ENCODE peak calls at places on chromosomes 16 and 17, in seven cellular contexts. One of them, this sample, is unnamed.

GRCh38 chr16:57977418-57978069 is 6.6 kb upstream of the CNGB1 start:
- DNase-seq in BJ: no peak
- DNase-seq in AG10803: no peak
- DNase-seq in brain microvascular endothelial cell: no peak
- DNase-seq in WERI-Rb-1: peak; percentile 51
- DNase-seq in BE2C: peak; percentile 61
- DNase-seq in astrocyte of the spinal cord: no peak
- DNase-seq in this sample: no peak

GRCh38 chr17:14903810-14904209 is 361.3 kb downstream of the PMP22 start:
- DNase-seq in astrocyte of the spinal cord: no peak
- DNase-seq in AG10803: peak; percentile 9
- DNase-seq in WERI-Rb-1: no peak
- DNase-seq in BJ: no peak
- DNase-seq in BE2C: no peak
- DNase-seq in brain microvascular endothelial cell: peak; percentile 57
- DNase-seq in this sample: no peak

GRCh38 chr17:75625813-75626486 is 7.3 kb upstream of the SMIM5 start:
- DNase-seq in AG10803: no peak
- DNase-seq in brain microvascular endothelial cell: no peak
- DNase-seq in astrocyte of the spinal cord: no peak
- DNase-seq in WERI-Rb-1: peak; percentile 94
- DNase-seq in BE2C: peak; percentile 72
- DNase-seq in BJ: no peak
- DNase-seq in this sample: no peak

GRCh38 chr17:74430706-74431567 is 951 bp upstream of the GPRC5C start:
- DNase-seq in WERI-Rb-1: peak; percentile 90
- DNase-seq in brain microvascular endothelial cell: peak; percentile 69
- DNase-seq in astrocyte of the spinal cord: peak; percentile 44
- DNase-seq in BE2C: peak; percentile 47
- DNase-seq in BJ: no peak
- DNase-seq in AG10803: peak; percentile 42
- DNase-seq in this sample: no peak

GRCh38 chr16:8928467-8928957 is 35.2 kb downstream of the USP7 start:
- DNase-seq in brain microvascular endothelial cell: no peak
- DNase-seq in BE2C: no peak
- DNase-seq in WERI-Rb-1: no peak
- DNase-seq in AG10803: peak; percentile 21
- DNase-seq in BJ: no peak
- DNase-seq in astrocyte of the spinal cord: no peak
- DNase-seq in this sample: peak; percentile 48

GRCh38 chr17:32240745-32241144 is 24.9 kb upstream of the RHBDL3 start:
- DNase-seq in WERI-Rb-1: no peak
- DNase-seq in BE2C: no peak
- DNase-seq in BJ: no peak
- DNase-seq in AG10803: no peak
- DNase-seq in brain microvascular endothelial cell: peak; percentile 27
- DNase-seq in astrocyte of the spinal cord: no peak
- DNase-seq in this sample: no peak

GRCh38 chr16:57147381-57148191 is 38.3 kb downstream of the PSME3IP1 start:
- DNase-seq in WERI-Rb-1: no peak
- DNase-seq in astrocyte of the spinal cord: peak; percentile 19
- DNase-seq in BE2C: no peak
- DNase-seq in AG10803: peak; percentile 82
- DNase-seq in BJ: peak; percentile 67
- DNase-seq in brain microvascular endothelial cell: no peak
- DNase-seq in this sample: no peak

GRCh38 chr17:12358477-12358876 is 307.2 kb upstream of the MYOCD start:
- DNase-seq in AG10803: no peak
- DNase-seq in brain microvascular endothelial cell: no peak
- DNase-seq in WERI-Rb-1: no peak
- DNase-seq in BE2C: no peak
- DNase-seq in BJ: no peak
- DNase-seq in astrocyte of the spinal cord: no peak
- DNase-seq in this sample: no peak

GRCh38 chr16:65012357-65012756 is 109.5 kb downstream of the CDH11 start:
- DNase-seq in BJ: peak; percentile 68
- DNase-seq in WERI-Rb-1: no peak
- DNase-seq in AG10803: peak; percentile 61
- DNase-seq in astrocyte of the spinal cord: peak; percentile 48
- DNase-seq in brain microvascular endothelial cell: peak; percentile 31
- DNase-seq in BE2C: no peak
- DNase-seq in this sample: peak; percentile 58

GRCh38 chr16:31870809-31871208 is 2.8 kb upstream of the ZNF267 start:
- DNase-seq in BE2C: no peak
- DNase-seq in AG10803: no peak
- DNase-seq in BJ: no peak
- DNase-seq in brain microvascular endothelial cell: no peak
- DNase-seq in astrocyte of the spinal cord: no peak
- DNase-seq in WERI-Rb-1: no peak
- DNase-seq in this sample: no peak

GRCh38 chr17:3796822-3797170 is 4.2 kb downstream of the ITGAE start:
- DNase-seq in WERI-Rb-1: no peak
- DNase-seq in brain microvascular endothelial cell: no peak
- DNase-seq in BJ: no peak
- DNase-seq in astrocyte of the spinal cord: no peak
- DNase-seq in AG10803: no peak
- DNase-seq in BE2C: no peak
- DNase-seq in this sample: no peak

GRCh38 chr16:1953734-1954133 is 755 bp downstream of the RPL3L start:
- DNase-seq in BE2C: no peak
- DNase-seq in AG10803: no peak
- DNase-seq in astrocyte of the spinal cord: no peak
- DNase-seq in BJ: no peak
- DNase-seq in brain microvascular endothelial cell: no peak
- DNase-seq in WERI-Rb-1: no peak
- DNase-seq in this sample: no peak

GRCh38 chr17:27540300-27541105 is 84.3 kb downstream of the KSR1 start:
- DNase-seq in BE2C: no peak
- DNase-seq in brain microvascular endothelial cell: peak; percentile 99
- DNase-seq in BJ: peak; percentile 84
- DNase-seq in astrocyte of the spinal cord: peak; percentile 99
- DNase-seq in AG10803: peak; percentile 99
- DNase-seq in WERI-Rb-1: no peak
- DNase-seq in this sample: peak; percentile 94

GRCh38 chr16:70804153-70804728 is 3.3 kb upstream of the VAC14 start:
- DNase-seq in BJ: peak; percentile 26
- DNase-seq in BE2C: no peak
- DNase-seq in astrocyte of the spinal cord: peak; percentile 71
- DNase-seq in brain microvascular endothelial cell: peak; percentile 91
- DNase-seq in WERI-Rb-1: no peak
- DNase-seq in AG10803: peak; percentile 90
- DNase-seq in this sample: peak; percentile 73

GRCh38 chr17:77565166-77565565 is 393.3 kb upstream of the TNRC6C start:
- DNase-seq in BJ: no peak
- DNase-seq in brain microvascular endothelial cell: no peak
- DNase-seq in BE2C: no peak
- DNase-seq in WERI-Rb-1: no peak
- DNase-seq in astrocyte of the spinal cord: no peak
- DNase-seq in AG10803: no peak
- DNase-seq in this sample: no peak

GRCh38 chr16:79665970-79666369 is 65.4 kb upstream of the MAF start:
- DNase-seq in AG10803: no peak
- DNase-seq in brain microvascular endothelial cell: no peak
- DNase-seq in WERI-Rb-1: no peak
- DNase-seq in BJ: no peak
- DNase-seq in astrocyte of the spinal cord: no peak
- DNase-seq in BE2C: no peak
- DNase-seq in this sample: no peak

GRCh38 chr17:7551396-7551795 is 2.5 kb downstream of the TNFSF12 start:
- DNase-seq in AG10803: no peak
- DNase-seq in astrocyte of the spinal cord: no peak
- DNase-seq in brain microvascular endothelial cell: no peak
- DNase-seq in BJ: no peak
- DNase-seq in WERI-Rb-1: no peak
- DNase-seq in BE2C: no peak
- DNase-seq in this sample: no peak
- H3K4me3 ChIP-seq in AG10803: no peak overlapping the region
- H3K4me3 ChIP-seq in astrocyte of the spinal cord: no peak overlapping the region
- H3K4me3 ChIP-seq in brain microvascular endothelial cell: no peak overlapping the region
- H3K4me3 ChIP-seq in BJ: no peak overlapping the region
- H3K4me3 ChIP-seq in WERI-Rb-1: no peak overlapping the region
- H3K4me3 ChIP-seq in BE2C: no peak overlapping the region
- H3K4me3 ChIP-seq in this sample: no peak overlapping the region

DNA sequence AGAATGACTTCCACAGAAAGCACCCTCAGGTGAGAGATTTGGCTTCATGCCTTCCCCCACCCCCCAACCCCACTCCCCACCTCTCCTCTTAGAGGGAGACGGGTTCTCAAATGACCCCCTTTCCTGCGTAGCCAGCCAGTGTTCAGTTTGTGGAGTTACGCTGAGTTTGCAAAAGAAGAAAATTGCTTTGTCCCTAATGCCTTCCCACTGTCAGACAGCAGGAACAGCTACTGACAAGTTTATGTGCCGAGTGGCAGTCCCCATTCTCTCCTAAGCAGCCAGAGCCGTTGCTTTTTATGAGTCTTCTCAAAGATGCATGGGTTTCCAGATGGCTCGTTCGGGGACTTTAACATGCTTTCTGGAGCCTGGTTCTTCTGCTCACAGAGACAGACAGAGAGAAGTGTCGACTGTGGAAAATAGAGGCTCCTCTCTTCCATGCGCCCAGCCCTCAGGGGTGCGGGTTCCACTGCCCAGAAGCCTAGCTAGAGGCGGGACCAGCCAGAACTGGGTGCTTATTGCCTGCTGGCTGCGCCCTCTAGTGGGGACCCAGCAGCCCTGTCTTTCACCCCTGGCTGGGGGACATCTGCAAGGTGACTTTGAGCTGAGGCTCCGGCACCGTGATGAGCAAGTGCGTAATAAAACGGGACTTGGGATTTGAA is 73.4 kb downstream of the CCDC182 start:
- DNase-seq in BE2C: peak; percentile 87
- DNase-seq in BJ: peak; percentile 13
- DNase-seq in brain microvascular endothelial cell: peak; percentile 49
- DNase-seq in WERI-Rb-1: peak; percentile 93
- DNase-seq in astrocyte of the spinal cord: peak; percentile 80
- DNase-seq in AG10803: peak; percentile 74
- DNase-seq in this sample: peak; percentile 25
- H3K4me3 ChIP-seq in BE2C: no peak overlapping the region
- H3K4me3 ChIP-seq in BJ: no peak overlapping the region
- H3K4me3 ChIP-seq in brain microvascular endothelial cell: no peak overlapping the region
- H3K4me3 ChIP-seq in WERI-Rb-1: no peak overlapping the region
- H3K4me3 ChIP-seq in astrocyte of the spinal cord: no peak overlapping the region
- H3K4me3 ChIP-seq in AG10803: peak overlapping the region; percentile 20
- H3K4me3 ChIP-seq in this sample: no peak overlapping the region

GRCh38 chr17:59401274-59401673 is 69.8 kb downstream of the YPEL2 start:
- DNase-seq in WERI-Rb-1: no peak
- DNase-seq in BJ: no peak
- DNase-seq in BE2C: no peak
- DNase-seq in AG10803: no peak
- DNase-seq in brain microvascular endothelial cell: no peak
- DNase-seq in astrocyte of the spinal cord: no peak
- DNase-seq in this sample: no peak
- H3K4me3 ChIP-seq in WERI-Rb-1: no peak overlapping the region
- H3K4me3 ChIP-seq in BJ: no peak overlapping the region
- H3K4me3 ChIP-seq in BE2C: no peak overlapping the region
- H3K4me3 ChIP-seq in AG10803: no peak overlapping the region
- H3K4me3 ChIP-seq in brain microvascular endothelial cell: no peak overlapping the region
- H3K4me3 ChIP-seq in astrocyte of the spinal cord: no peak overlapping the region
- H3K4me3 ChIP-seq in this sample: no peak overlapping the region

GRCh38 chr17:40348136-40348504 is 16.4 kb downstream of the GJD3 start:
- DNase-seq in BJ: no peak
- DNase-seq in BE2C: no peak
- DNase-seq in WERI-Rb-1: no peak
- DNase-seq in brain microvascular endothelial cell: no peak
- DNase-seq in AG10803: no peak
- DNase-seq in astrocyte of the spinal cord: no peak
- DNase-seq in this sample: no peak

GRCh38 chr17:40345161-40346034 is 19.1 kb downstream of the GJD3 start:
- DNase-seq in BE2C: peak; percentile 38
- DNase-seq in BJ: no peak
- DNase-seq in AG10803: peak; percentile 66
- DNase-seq in astrocyte of the spinal cord: peak; percentile 68
- DNase-seq in WERI-Rb-1: peak; percentile 89
- DNase-seq in brain microvascular endothelial cell: no peak
- DNase-seq in this sample: no peak

GRCh38 chr17:40347319-40348135 is 17.0 kb downstream of the GJD3 start:
- DNase-seq in WERI-Rb-1: no peak
- DNase-seq in BE2C: no peak
- DNase-seq in astrocyte of the spinal cord: no peak
- DNase-seq in brain microvascular endothelial cell: no peak
- DNase-seq in AG10803: no peak
- DNase-seq in BJ: no peak
- DNase-seq in this sample: no peak

GRCh38 chr17:40346061-40346767 is 18.3 kb downstream of the GJD3 start:
- DNase-seq in astrocyte of the spinal cord: peak; percentile 36
- DNase-seq in BJ: no peak
- DNase-seq in BE2C: no peak
- DNase-seq in AG10803: no peak
- DNase-seq in WERI-Rb-1: no peak
- DNase-seq in brain microvascular endothelial cell: no peak
- DNase-seq in this sample: no peak

GRCh38 chr17:40346768-40347154 is 17.8 kb downstream of the GJD3 start:
- DNase-seq in BJ: no peak
- DNase-seq in brain microvascular endothelial cell: no peak
- DNase-seq in WERI-Rb-1: no peak
- DNase-seq in AG10803: no peak
- DNase-seq in BE2C: no peak
- DNase-seq in astrocyte of the spinal cord: no peak
- DNase-seq in this sample: no peak
- H3K4me3 ChIP-seq in BJ: no peak overlapping the region
- H3K4me3 ChIP-seq in brain microvascular endothelial cell: no peak overlapping the region
- H3K4me3 ChIP-seq in WERI-Rb-1: no peak overlapping the region
- H3K4me3 ChIP-seq in AG10803: no peak overlapping the region
- H3K4me3 ChIP-seq in BE2C: no peak overlapping the region
- H3K4me3 ChIP-seq in astrocyte of the spinal cord: no peak overlapping the region
- H3K4me3 ChIP-seq in this sample: peak overlapping the region; percentile 39